ENCODE peak calls at places on chromosomes 11 and 22, in four cellular contexts. One of them, this sample, is unnamed.

GRCh38 chr11:133892584-133893380 is 47.5 kb upstream of the SPATA19 start:
- DNase-seq in lower leg skin: peak
- DNase-seq in heart left ventricle: peak
- DNase-seq in esophagus squamous epithelium: no peak
- DNase-seq in this sample: peak

GRCh38 chr22:25775501-25775900 is 33.5 kb downstream of the MYO18B start:
- DNase-seq in esophagus squamous epithelium: no peak
- DNase-seq in lower leg skin: no peak
- DNase-seq in heart left ventricle: no peak
- DNase-seq in this sample: no peak

GRCh38 chr11:6544921-6545850 is 48.1 kb downstream of the DNHD1 start:
- DNase-seq in lower leg skin: no peak
- DNase-seq in esophagus squamous epithelium: no peak
- DNase-seq in heart left ventricle: no peak
- DNase-seq in this sample: no peak

GRCh38 chr22:29030016-29030617 is 31.5 kb downstream of the C22orf31 start:
- DNase-seq in heart left ventricle: no peak
- DNase-seq in esophagus squamous epithelium: no peak
- DNase-seq in lower leg skin: no peak
- DNase-seq in this sample: no peak

GRCh38 chr11:4664791-4665190 is 21.0 kb downstream of the OR51E1 start:
- DNase-seq in heart left ventricle: no peak
- DNase-seq in lower leg skin: no peak
- DNase-seq in esophagus squamous epithelium: no peak
- DNase-seq in this sample: no peak

GRCh38 chr11:61792310-61793083 is at the start of the genes FEN1 and TMEM258:
- DNase-seq in heart left ventricle: peak
- DNase-seq in lower leg skin: peak
- DNase-seq in esophagus squamous epithelium: peak
- DNase-seq in this sample: peak

GRCh38 chr11:35039076-35039475 is 99.9 kb upstream of the CD44 start:
- DNase-seq in heart left ventricle: no peak
- DNase-seq in lower leg skin: no peak
- DNase-seq in esophagus squamous epithelium: no peak
- DNase-seq in this sample: no peak

GRCh38 chr11:87661270-87661669 is 514.0 kb downstream of the RAB38 start:
- DNase-seq in esophagus squamous epithelium: no peak
- DNase-seq in lower leg skin: no peak
- DNase-seq in heart left ventricle: no peak
- DNase-seq in this sample: no peak

GRCh38 chr11:132008872-132009271 is 638.5 kb downstream of the NTM start:
- DNase-seq in esophagus squamous epithelium: no peak
- DNase-seq in heart left ventricle: no peak
- DNase-seq in lower leg skin: no peak
- DNase-seq in this sample: no peak

GRCh38 chr11:44950625-44951472 is at the start of gene TP53I11:
- DNase-seq in heart left ventricle: peak
- DNase-seq in esophagus squamous epithelium: no peak
- DNase-seq in lower leg skin: peak
- DNase-seq in this sample: peak

GRCh38 chr11:32365192-32365591 is 70.1 kb downstream of the WT1 start:
- DNase-seq in esophagus squamous epithelium: no peak
- DNase-seq in heart left ventricle: no peak
- DNase-seq in lower leg skin: no peak
- DNase-seq in this sample: no peak

GRCh38 chr11:18540207-18541009 is 13.7 kb upstream of the TSG101 start:
- DNase-seq in heart left ventricle: no peak
- DNase-seq in lower leg skin: no peak
- DNase-seq in esophagus squamous epithelium: no peak
- DNase-seq in this sample: no peak

GRCh38 chr11:75308986-75309385 is 42.5 kb downstream of the ARRB1 start:
- DNase-seq in lower leg skin: no peak
- DNase-seq in esophagus squamous epithelium: no peak
- DNase-seq in heart left ventricle: no peak
- DNase-seq in this sample: no peak

GRCh38 chr22:27591060-27591459 is 210.5 kb downstream of the MN1 start:
- DNase-seq in esophagus squamous epithelium: no peak
- DNase-seq in heart left ventricle: no peak
- DNase-seq in lower leg skin: no peak
- DNase-seq in this sample: no peak

GRCh38 chr11:34243620-34244493 is 114.0 kb downstream of the ABTB2 start:
- DNase-seq in heart left ventricle: no peak
- DNase-seq in lower leg skin: no peak
- DNase-seq in esophagus squamous epithelium: no peak
- DNase-seq in this sample: no peak

GRCh38 chr11:2788751-2789140 is 89.0 kb upstream of the KCNQ1OT1 start:
- DNase-seq in heart left ventricle: no peak
- DNase-seq in esophagus squamous epithelium: no peak
- DNase-seq in lower leg skin: peak
- DNase-seq in this sample: no peak

GRCh38 chr22:49269928-49270327 is 557.7 kb downstream of the BRD1 start:
- DNase-seq in heart left ventricle: no peak
- DNase-seq in lower leg skin: peak
- DNase-seq in esophagus squamous epithelium: no peak
- DNase-seq in this sample: peak

GRCh38 chr11:64762277-64762915 is 2.6 kb upstream of the PYGM start:
- DNase-seq in lower leg skin: peak
- DNase-seq in heart left ventricle: no peak
- DNase-seq in esophagus squamous epithelium: no peak
- DNase-seq in this sample: no peak

GRCh38 chr11:68509105-68509504 is 48.6 kb downstream of the PPP6R3 start:
- DNase-seq in esophagus squamous epithelium: no peak
- DNase-seq in lower leg skin: no peak
- DNase-seq in heart left ventricle: no peak
- DNase-seq in this sample: no peak

GRCh38 chr22:27692243-27692642 is 109.3 kb downstream of the MN1 start:
- DNase-seq in heart left ventricle: no peak
- DNase-seq in esophagus squamous epithelium: no peak
- DNase-seq in lower leg skin: no peak
- DNase-seq in this sample: no peak

GRCh38 chr22:38754247-38755154 is 1.3 kb downstream of the SUN2 start:
- DNase-seq in heart left ventricle: peak
- DNase-seq in esophagus squamous epithelium: peak
- DNase-seq in lower leg skin: peak
- DNase-seq in this sample: peak

GRCh38 chr11:67261942-67262681 is 4.2 kb upstream of the GRK2 start:
- DNase-seq in heart left ventricle: no peak
- DNase-seq in lower leg skin: no peak
- DNase-seq in esophagus squamous epithelium: no peak
- DNase-seq in this sample: peak

GRCh38 chr11:115501895-115502589 is 2.2 kb downstream of the CADM1 start:
- DNase-seq in esophagus squamous epithelium: no peak
- DNase-seq in heart left ventricle: no peak
- DNase-seq in lower leg skin: no peak
- DNase-seq in this sample: no peak

GRCh38 chr11:10579700-10580099 is 11.2 kb upstream of the LYVE1 start:
- DNase-seq in lower leg skin: no peak
- DNase-seq in esophagus squamous epithelium: no peak
- DNase-seq in heart left ventricle: no peak
- DNase-seq in this sample: no peak

GRCh38 chr11:2830030-2830812 is 55.4 kb downstream of the CDKN1C start:
- DNase-seq in esophagus squamous epithelium: no peak
- DNase-seq in heart left ventricle: peak
- DNase-seq in lower leg skin: no peak
- DNase-seq in this sample: no peak

GRCh38 chr22:44648821-44649566 is 53.0 kb upstream of the PRR5 start:
- DNase-seq in lower leg skin: peak
- DNase-seq in heart left ventricle: no peak
- DNase-seq in esophagus squamous epithelium: no peak
- DNase-seq in this sample: peak

GRCh38 chr11:123549901-123550619 is 104.4 kb downstream of the SCN3B start:
- DNase-seq in esophagus squamous epithelium: no peak
- DNase-seq in lower leg skin: no peak
- DNase-seq in heart left ventricle: no peak
- DNase-seq in this sample: no peak

GRCh38 chr22:35467788-35468187 is 67.8 kb downstream of the MCM5 start:
- DNase-seq in lower leg skin: peak
- DNase-seq in esophagus squamous epithelium: no peak
- DNase-seq in heart left ventricle: peak
- DNase-seq in this sample: peak

GRCh38 chr11:128289048-128289447 is 298.3 kb downstream of the ETS1 start:
- DNase-seq in heart left ventricle: no peak
- DNase-seq in lower leg skin: no peak
- DNase-seq in esophagus squamous epithelium: no peak
- DNase-seq in this sample: no peak

GRCh38 chr11:128288368-128288767 is 299.0 kb downstream of the ETS1 start:
- DNase-seq in esophagus squamous epithelium: no peak
- DNase-seq in heart left ventricle: no peak
- DNase-seq in lower leg skin: no peak
- DNase-seq in this sample: no peak

GRCh38 chr11:128291043-128291442 is 296.3 kb downstream of the ETS1 start:
- DNase-seq in esophagus squamous epithelium: no peak
- DNase-seq in heart left ventricle: no peak
- DNase-seq in lower leg skin: peak
- DNase-seq in this sample: no peak

GRCh38 chr11:128291835-128292234 is 295.5 kb downstream of the ETS1 start:
- DNase-seq in esophagus squamous epithelium: no peak
- DNase-seq in heart left ventricle: no peak
- DNase-seq in lower leg skin: no peak
- DNase-seq in this sample: no peak

DNA sequence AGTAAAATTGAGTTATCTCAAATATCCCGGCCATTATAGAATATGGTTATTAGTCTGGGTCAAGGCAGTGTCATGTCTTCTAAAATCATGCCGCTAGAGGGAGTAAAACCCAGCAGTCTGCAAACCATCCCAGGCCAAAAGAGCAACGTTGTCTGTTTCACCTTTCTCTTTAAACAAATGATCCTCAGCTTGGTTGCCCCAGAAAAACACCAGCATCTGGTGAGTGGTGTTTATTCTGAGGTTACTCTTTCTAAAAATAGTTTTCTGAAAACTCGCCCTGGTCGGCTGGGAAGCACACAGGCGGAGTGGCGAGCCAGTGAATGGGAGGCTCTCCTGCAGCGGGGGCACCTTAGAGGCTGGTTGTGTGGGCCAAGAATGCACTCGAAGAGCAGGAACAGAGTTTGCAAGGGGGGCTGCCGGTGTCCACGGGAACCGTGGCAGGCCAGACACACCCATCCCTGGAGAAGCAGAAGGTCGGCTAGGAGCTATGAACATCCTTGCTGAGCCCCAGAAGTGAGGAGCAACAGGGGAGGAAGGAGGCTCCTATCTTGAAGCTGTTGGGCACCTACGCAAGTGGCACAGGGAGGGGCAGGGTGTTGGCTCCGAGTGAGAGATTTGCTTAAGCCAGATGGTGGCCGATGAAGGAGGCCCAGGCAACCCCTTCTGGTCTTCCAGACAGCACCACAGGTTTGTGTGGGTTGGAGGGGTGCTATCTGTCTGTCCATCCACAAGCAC is 297.1 kb downstream of the ETS1 start:
- DNase-seq in esophagus squamous epithelium: no peak
- DNase-seq in lower leg skin: peak
- DNase-seq in heart left ventricle: peak
- DNase-seq in this sample: peak
- H3K4me3 ChIP-seq in esophagus squamous epithelium: peak
- H3K4me3 ChIP-seq in lower leg skin: no peak
- H3K4me3 ChIP-seq in heart left ventricle: no peak
- H3K4me3 ChIP-seq in this sample: no peak

GRCh38 chr11:119319702-119320592 is 3.0 kb upstream of the MCAM start:
- DNase-seq in heart left ventricle: peak
- DNase-seq in esophagus squamous epithelium: no peak
- DNase-seq in lower leg skin: peak
- DNase-seq in this sample: peak

GRCh38 chr11:119317592-119318239 is 786 bp upstream of the MCAM start:
- DNase-seq in lower leg skin: no peak
- DNase-seq in esophagus squamous epithelium: no peak
- DNase-seq in heart left ventricle: no peak
- DNase-seq in this sample: no peak

GRCh38 chr11:119319136-119319701 is 2.3 kb upstream of the MCAM start:
- DNase-seq in lower leg skin: peak
- DNase-seq in heart left ventricle: peak
- DNase-seq in esophagus squamous epithelium: no peak
- DNase-seq in this sample: peak

GRCh38 chr11:119316729-119317591 is at the start of gene MCAM:
- DNase-seq in heart left ventricle: peak
- DNase-seq in lower leg skin: no peak
- DNase-seq in esophagus squamous epithelium: no peak
- DNase-seq in this sample: peak

GRCh38 chr11:119318240-119319135 is 1.6 kb upstream of the MCAM start:
- DNase-seq in esophagus squamous epithelium: no peak
- DNase-seq in heart left ventricle: peak
- DNase-seq in lower leg skin: peak
- DNase-seq in this sample: no peak
- H3K4me3 ChIP-seq in esophagus squamous epithelium: peak
- H3K4me3 ChIP-seq in heart left ventricle: no peak
- H3K4me3 ChIP-seq in lower leg skin: no peak
- H3K4me3 ChIP-seq in this sample: peak

GRCh38 chr22:32801001-32801435 is 487 bp upstream of the TIMP3 start:
- DNase-seq in heart left ventricle: no peak
- DNase-seq in esophagus squamous epithelium: no peak
- DNase-seq in lower leg skin: no peak
- DNase-seq in this sample: no peak
- H3K4me3 ChIP-seq in heart left ventricle: peak
- H3K4me3 ChIP-seq in esophagus squamous epithelium: peak
- H3K4me3 ChIP-seq in lower leg skin: no peak
- H3K4me3 ChIP-seq in this sample: peak

DNA sequence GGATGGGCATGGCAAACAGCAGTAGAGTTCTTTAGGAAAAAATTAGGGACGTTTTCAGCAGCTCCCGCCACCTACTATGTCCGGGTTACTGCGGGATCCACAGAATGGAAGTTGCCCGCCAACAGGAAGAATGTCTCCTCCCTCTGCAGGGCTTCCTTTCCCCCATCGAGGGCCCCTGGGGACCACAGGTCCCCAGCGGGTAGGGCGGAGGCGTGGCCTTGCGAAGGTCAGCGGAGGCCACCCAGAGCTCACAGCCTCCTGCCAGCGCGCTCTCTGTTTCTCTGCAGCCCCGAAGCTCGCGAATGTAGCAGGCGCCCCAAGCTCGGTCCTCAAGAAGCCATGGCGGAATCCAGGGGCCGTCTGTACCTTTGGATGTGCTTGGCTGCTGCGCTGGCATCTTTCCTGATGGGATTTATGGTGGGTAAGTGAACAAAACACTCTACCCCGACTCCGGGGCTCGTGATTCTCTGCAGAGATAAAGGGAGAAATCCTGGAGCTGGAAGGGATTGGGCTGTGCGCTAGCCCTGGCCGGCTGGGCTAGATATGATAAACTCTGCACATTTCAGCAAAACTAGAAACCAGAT is at the start of gene NAALAD2:
- DNase-seq in lower leg skin: peak
- DNase-seq in esophagus squamous epithelium: no peak
- DNase-seq in heart left ventricle: peak
- DNase-seq in this sample: peak
- H3K4me3 ChIP-seq in lower leg skin: peak
- H3K4me3 ChIP-seq in esophagus squamous epithelium: peak
- H3K4me3 ChIP-seq in heart left ventricle: peak
- H3K4me3 ChIP-seq in this sample: peak